ENCODE peak calls at places on chromosomes 6 and 20, in eight cellular contexts. J is CD8-positive, alpha-beta T cell; N is brain microvascular endothelial cell; D is GM23248; R is transverse colon; O is prostate gland; S is HepG2; Q is bronchial epithelial cell. W is an unnamed sample.

GRCh38 chr20:34437330-34437986 is 74.4 kb downstream of the ITCH start:
- DNase-seq in N (peak; percentile 24), S (no peak), O (no peak), D (peak; percentile 41), Q (no peak), R (no peak), J (no peak), W (no peak)

GRCh38 chr20:19682249-19682648 is 75.8 kb upstream of the RIN2 start:
- DNase-seq in N (no peak), J (no peak), O (no peak), D (no peak), S (no peak), R (no peak), Q (no peak), W (no peak)

GRCh38 chr6:110781522-110782200 is 33.6 kb downstream of the CDK19 start:
- DNase-seq in D (no peak), S (no peak), Q (peak; percentile 27), J (no peak), N (no peak), R (no peak), O (no peak), W (no peak)

GRCh38 chr20:10250902-10251301 is 32.3 kb downstream of the SNAP25 start:
- DNase-seq in O (no peak), R (no peak), D (no peak), Q (peak; percentile 99), S (peak; percentile 42), N (no peak), J (no peak), W (peak; percentile 47)

GRCh38 chr6:10237284-10238043 is 177.4 kb downstream of the TFAP2A start:
- DNase-seq in J (no peak), R (peak; percentile 10), N (peak; percentile 2), Q (peak; percentile 98), S (no peak), D (peak; percentile 73), O (no peak), W (no peak)

GRCh38 chr20:40673442-40673841 is 15.6 kb downstream of the MAFB start:
- DNase-seq in O (peak; percentile 75), D (no peak), Q (peak; percentile 58), R (no peak), N (no peak), J (no peak), S (no peak), W (no peak)

GRCh38 chr6:103140308-103141027 is 1719.3 kb downstream of the HACE1 start:
- DNase-seq in N (no peak), S (no peak), Q (no peak), D (no peak), R (no peak), O (no peak), J (no peak), W (no peak)

GRCh38 chr6:56450376-56450775 is 192.3 kb downstream of the DST start:
- DNase-seq in Q (no peak), J (no peak), N (no peak), S (no peak), O (no peak), R (no peak), D (no peak), W (no peak)

GRCh38 chr6:40810176-40810575 is 223.0 kb upstream of the LRFN2 start:
- DNase-seq in O (no peak), N (no peak), S (no peak), D (peak; percentile 41), J (no peak), R (no peak), Q (peak; percentile 54), W (no peak)

GRCh38 chr6:104860221-104860620 is 502 bp upstream of the HACE1 start:
- DNase-seq in J (no peak), R (peak; percentile 17), D (peak; percentile 3), O (peak; percentile 12), Q (no peak), N (no peak), S (no peak), W (no peak)

GRCh38 chr20:53495357-53495756 is 98.3 kb downstream of the ZNF217 start:
- DNase-seq in N (no peak), R (no peak), S (no peak), Q (no peak), J (no peak), D (peak; percentile 50), O (no peak), W (peak; percentile 40)

GRCh38 chr6:148464319-148465010 is 121.8 kb downstream of the SASH1 start:
- DNase-seq in N (peak; percentile 75), R (peak; percentile 69), S (peak; percentile 63), J (peak; percentile 12), D (peak; percentile 82), Q (peak; percentile 53), O (peak; percentile 47), W (peak; percentile 76)

GRCh38 chr20:49607568-49607967 is 39.6 kb upstream of the PTGIS start:
- DNase-seq in N (no peak), J (no peak), Q (no peak), D (no peak), O (no peak), R (no peak), S (no peak), W (no peak)

GRCh38 chr6:139736507-139736906 is 362.1 kb upstream of the CITED2 start:
- DNase-seq in J (no peak), N (no peak), D (no peak), R (no peak), S (no peak), O (no peak), Q (no peak), W (no peak)

GRCh38 chr6:30741789-30742315 is 635 bp downstream of the FLOT1 start:
- DNase-seq in R (peak; percentile 26), N (no peak), Q (no peak), D (no peak), J (no peak), S (no peak), O (no peak), W (peak; percentile 79)

GRCh38 chr20:36543187-36544133 is 2.1 kb downstream of the MYL9 start:
- DNase-seq in D (peak; percentile 92), O (no peak), J (no peak), S (no peak), N (peak; percentile 77), Q (no peak), R (peak; percentile 60), W (no peak)

GRCh38 chr6:24484657-24485318 is 4.6 kb downstream of the GPLD1 start:
- DNase-seq in Q (peak; percentile 47), J (no peak), N (no peak), R (no peak), D (peak; percentile 9), O (no peak), S (no peak), W (no peak)

GRCh38 chr6:130933712-130934200 is 106.5 kb downstream of the SMLR1 start:
- DNase-seq in N (peak; percentile 33), R (no peak), Q (no peak), O (no peak), S (peak; percentile 98), D (peak; percentile 67), J (no peak), W (peak; percentile 17)

GRCh38 chr20:23637282-23638221 is at the start of gene CST3:
- DNase-seq in D (peak; percentile 93), Q (peak; percentile 58), N (peak; percentile 84), O (peak; percentile 83), R (peak; percentile 93), J (no peak), S (peak; percentile 87), W (peak; percentile 95)

GRCh38 chr6:81241717-81242116 is 510.8 kb downstream of the TENT5A start:
- DNase-seq in N (no peak), D (peak; percentile 65), S (peak; percentile 38), R (no peak), Q (peak; percentile 32), J (no peak), O (no peak), W (peak; percentile 70)

GRCh38 chr6:158043586-158044524 is 62.2 kb downstream of the SYNJ2 start:
- DNase-seq in R (peak; percentile 64), S (peak; percentile 45), O (no peak), J (no peak), D (peak; percentile 49), N (no peak), Q (no peak), W (peak; percentile 32)

GRCh38 chr6:37473364-37474095 is 26.2 kb downstream of the CCDC167 start:
- DNase-seq in R (no peak), N (no peak), S (no peak), J (no peak), D (no peak), Q (peak; percentile 70), O (peak; percentile 87), W (no peak)

GRCh38 chr6:68776382-68776781 is 141.3 kb downstream of the ADGRB3 start:
- DNase-seq in N (no peak), R (no peak), Q (no peak), D (no peak), J (no peak), S (no peak), O (no peak), W (no peak)

DNA sequence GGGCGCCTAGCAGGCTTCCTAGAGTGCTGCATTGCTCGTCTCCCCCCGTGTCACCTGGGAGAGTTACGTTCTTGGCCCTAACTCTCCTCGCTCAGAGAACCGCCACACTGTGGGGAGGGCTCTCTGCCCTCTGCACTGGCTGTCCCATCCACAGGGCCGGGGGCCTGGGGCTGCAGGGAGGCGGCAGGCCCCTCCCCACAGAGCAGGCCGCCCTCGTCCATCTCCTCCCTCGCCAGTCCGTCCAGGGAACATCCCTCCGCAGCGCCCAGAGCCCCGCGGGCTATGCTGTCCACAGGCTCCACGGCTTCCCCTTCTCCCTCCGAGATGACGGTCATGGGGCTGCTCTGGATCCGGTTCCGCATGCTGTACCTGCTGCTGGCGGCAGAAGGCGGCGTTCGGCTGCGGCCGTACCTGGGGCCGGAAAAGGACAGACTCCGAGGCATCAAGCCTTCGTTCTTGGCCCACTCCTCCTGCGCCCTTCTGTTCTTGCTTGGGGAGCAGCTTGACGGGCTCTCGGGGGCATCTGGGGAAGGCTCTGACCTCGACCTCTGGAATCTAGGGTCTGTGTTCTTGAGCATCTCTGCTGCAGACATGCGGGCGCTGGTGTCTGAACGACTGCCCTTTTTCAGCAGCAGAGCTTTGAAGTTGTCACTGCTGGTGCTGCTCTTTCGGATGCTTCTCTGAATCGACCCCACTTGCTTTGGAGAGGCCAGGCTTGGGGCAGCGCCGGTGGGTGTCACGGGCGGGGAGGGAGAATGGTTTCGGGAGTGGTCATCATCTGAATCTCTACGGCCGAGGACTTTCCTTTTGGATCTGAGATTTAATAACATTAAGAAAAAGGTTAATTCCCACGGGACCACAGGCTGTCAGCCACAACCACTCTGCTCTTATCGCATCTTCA is 20.2 kb downstream of the HEBP2 start:
- DNase-seq in S (no peak), R (no peak), D (no peak), N (no peak), O (no peak), J (no peak), Q (no peak), W (no peak)
- H3K4me3 ChIP-seq in S (no peak overlapping the region), R (no peak overlapping the region), D (no peak overlapping the region), N (no peak overlapping the region), O (no peak overlapping the region), J (no peak overlapping the region), Q (no peak overlapping the region), W (no peak overlapping the region)

GRCh38 chr6:132590362-132590761 is 821 bp upstream of the TAAR5 start:
- DNase-seq in Q (no peak), R (no peak), N (no peak), D (no peak), S (no peak), O (no peak), J (no peak), W (no peak)
- H3K4me3 ChIP-seq in Q (no peak overlapping the region), R (no peak overlapping the region), N (no peak overlapping the region), D (no peak overlapping the region), S (no peak overlapping the region), O (no peak overlapping the region), J (no peak overlapping the region), W (no peak overlapping the region)

GRCh38 chr6:108544586-108544985 is 16.1 kb upstream of the FOXO3 start:
- DNase-seq in O (no peak), S (no peak), D (peak; percentile 39), Q (no peak), N (no peak), J (no peak), R (no peak), W (no peak)
- H3K4me3 ChIP-seq in O (no peak overlapping the region), S (no peak overlapping the region), D (no peak overlapping the region), Q (no peak overlapping the region), N (no peak overlapping the region), J (no peak overlapping the region), R (no peak overlapping the region), W (no peak overlapping the region)

GRCh38 chr6:169943521-169944337 is 192.3 kb downstream of the ERMARD start:
- DNase-seq in Q (no peak), J (no peak), R (no peak), O (no peak), N (no peak), S (no peak), D (no peak), W (no peak)
- H3K4me3 ChIP-seq in Q (no peak overlapping the region), J (no peak overlapping the region), R (no peak overlapping the region), O (no peak overlapping the region), N (no peak overlapping the region), S (no peak overlapping the region), D (no peak overlapping the region), W (no peak overlapping the region)

W was measured in hepatocyte.